ENCODE peak calls at places on chromosomes 11 and 22, in eight cellular contexts. M is neuronal stem cell; J is neural progenitor cell; P is Right ventricle myocardium inferior; V is coronary artery; A is posterior cingulate gyrus; C is psoas muscle; U is stimulated activated CD4-positive, alpha-beta T cell treated with anti-CD3 and anti-CD28 coated beads, Interleukin-1b, Interleukin-23, amount 100 ng/mL, for 24 hours. H is an unnamed sample.

GRCh38 chr11:101618691-101619090 is 34.9 kb upstream of the TRPC6 start:
- DNase-seq in M (no peak), J (no peak), P (no peak), V (no peak), A (no peak), C (no peak), U (no peak), H (no peak)

GRCh38 chr11:72216638-72217037 is at the start of gene FOLR2:
- DNase-seq in M (no peak), J (no peak), P (peak; percentile 30), V (peak; percentile 38), A (no peak), C (no peak), U (no peak), H (no peak)

GRCh38 chr11:126716456-126717083 is 284.0 kb downstream of the KIRREL3 start:
- DNase-seq in M (no peak), J (peak; percentile 61), P (no peak), V (no peak), A (peak; percentile 77), C (no peak), U (no peak), H (peak; percentile 83)

GRCh38 chr11:6894097-6894496 is 1.8 kb upstream of the OR2D2 start:
- DNase-seq in M (no peak), J (no peak), P (no peak), V (no peak), A (no peak), C (no peak), U (no peak), H (no peak)

GRCh38 chr11:102793677-102794290 is 4.2 kb downstream of the MMP1 start:
- DNase-seq in M (no peak), J (no peak), P (no peak), V (no peak), A (no peak), C (no peak), U (no peak), H (no peak)

GRCh38 chr11:75562048-75562835 is at the start of gene SERPINH1:
- DNase-seq in M (no peak), J (peak; percentile 85), P (peak; percentile 87), V (peak; percentile 94), A (peak; percentile 66), C (peak; percentile 88), U (peak; percentile 33), H (peak; percentile 83)

GRCh38 chr11:46247090-46247489 is 30.4 kb upstream of the CREB3L1 start:
- DNase-seq in M (no peak), J (no peak), P (no peak), V (no peak), A (no peak), C (peak; percentile 48), U (no peak), H (no peak)

GRCh38 chr11:93622043-93622442 is 39.4 kb upstream of the CEP295 start:
- DNase-seq in M (no peak), J (no peak), P (no peak), V (no peak), A (no peak), C (no peak), U (no peak), H (no peak)

GRCh38 chr22:35601743-35602633 is 15.1 kb downstream of the MB start:
- DNase-seq in M (no peak), J (no peak), P (peak; percentile 61), V (no peak), A (no peak), C (peak; percentile 70), U (no peak), H (no peak)

GRCh38 chr11:123740787-123741158 is 687 bp downstream of the ZNF202 start:
- DNase-seq in M (no peak), J (no peak), P (peak; percentile 53), V (no peak), A (no peak), C (no peak), U (no peak), H (no peak)

GRCh38 chr22:42937164-42937854 is 77.6 kb downstream of the PACSIN2 start:
- DNase-seq in M (no peak), J (no peak), P (no peak), V (no peak), A (no peak), C (peak; percentile 40), U (no peak), H (no peak)

GRCh38 chr11:72203163-72203562 is 11.2 kb downstream of the FOLR1 start:
- DNase-seq in M (no peak), J (no peak), P (no peak), V (peak; percentile 29), A (no peak), C (no peak), U (no peak), H (no peak)

GRCh38 chr11:77069336-77069968 is 2.7 kb downstream of the CAPN5 start:
- DNase-seq in M (no peak), J (no peak), P (no peak), V (peak; percentile 66), A (no peak), C (no peak), U (no peak), H (no peak)

GRCh38 chr11:3049430-3050243 is 7.6 kb downstream of the CARS1 start:
- DNase-seq in M (no peak), J (no peak), P (peak; percentile 79), V (peak; percentile 89), A (peak; percentile 89), C (peak; percentile 88), U (no peak), H (no peak)

GRCh38 chr22:20249797-20250354 is 18.2 kb downstream of the RTN4R start:
- DNase-seq in M (no peak), J (no peak), P (no peak), V (no peak), A (peak; percentile 63), C (peak; percentile 53), U (no peak), H (no peak)

H was measured in H1.